ENCODE peak calls at places on chromosomes 13 and 19, in four cellular contexts. One of them, this sample, is unnamed.

GRCh38 chr19:18814063-18814462 is 17.7 kb upstream of the UPF1 start:
- DNase-seq in IMR-90: no peak
- DNase-seq in cardiac muscle cell: peak; percentile 69
- DNase-seq in pancreas: no peak
- DNase-seq in this sample: no peak

GRCh38 chr13:50156140-50156539 is 140.9 kb downstream of the KCNRG start:
- DNase-seq in pancreas: no peak
- DNase-seq in IMR-90: peak; percentile 78
- DNase-seq in cardiac muscle cell: peak; percentile 65
- DNase-seq in this sample: no peak

GRCh38 chr13:44989941-44990340 is 603 bp downstream of the GPALPP1 start:
- DNase-seq in pancreas: no peak
- DNase-seq in IMR-90: no peak
- DNase-seq in cardiac muscle cell: peak; percentile 5
- DNase-seq in this sample: no peak

GRCh38 chr13:27148900-27149299 is 22.7 kb downstream of the USP12 start:
- DNase-seq in cardiac muscle cell: no peak
- DNase-seq in IMR-90: no peak
- DNase-seq in pancreas: no peak
- DNase-seq in this sample: no peak

GRCh38 chr13:102774210-102774560 is 599 bp upstream of the TEX30 start:
- DNase-seq in cardiac muscle cell: no peak
- DNase-seq in IMR-90: no peak
- DNase-seq in pancreas: peak; percentile 29
- DNase-seq in this sample: no peak

GRCh38 chr13:27487776-27488175 is 37.4 kb upstream of the MTIF3 start:
- DNase-seq in pancreas: no peak
- DNase-seq in cardiac muscle cell: peak; percentile 23
- DNase-seq in IMR-90: no peak
- DNase-seq in this sample: no peak

GRCh38 chr19:19619849-19620210 is 1.3 kb upstream of the PBX4 start:
- DNase-seq in IMR-90: no peak
- DNase-seq in pancreas: no peak
- DNase-seq in cardiac muscle cell: no peak
- DNase-seq in this sample: no peak

GRCh38 chr19:42066075-42066754 is 3.8 kb downstream of the GRIK5 start:
- DNase-seq in cardiac muscle cell: peak; percentile 24
- DNase-seq in IMR-90: peak; percentile 19
- DNase-seq in pancreas: no peak
- DNase-seq in this sample: peak; percentile 36

GRCh38 chr13:94054159-94054558 is 425.3 kb downstream of the DCT start:
- DNase-seq in pancreas: no peak
- DNase-seq in cardiac muscle cell: no peak
- DNase-seq in IMR-90: no peak
- DNase-seq in this sample: no peak

GRCh38 chr19:3366761-3367571 is 583 bp downstream of the NFIC start:
- DNase-seq in pancreas: peak; percentile 83
- DNase-seq in IMR-90: no peak
- DNase-seq in cardiac muscle cell: peak; percentile 52
- DNase-seq in this sample: peak; percentile 74

GRCh38 chr19:41426116-41426841 is 895 bp downstream of the B3GNT8 start:
- DNase-seq in IMR-90: no peak
- DNase-seq in cardiac muscle cell: no peak
- DNase-seq in pancreas: no peak
- DNase-seq in this sample: no peak

GRCh38 chr19:30664358-30665058 is 292.3 kb downstream of the ZNF536 start:
- DNase-seq in IMR-90: peak; percentile 4
- DNase-seq in cardiac muscle cell: peak; percentile 8
- DNase-seq in pancreas: peak; percentile 86
- DNase-seq in this sample: peak; percentile 60

GRCh38 chr13:25406377-25406776 is 34.6 kb downstream of the ATP8A2 start:
- DNase-seq in cardiac muscle cell: no peak
- DNase-seq in IMR-90: no peak
- DNase-seq in pancreas: no peak
- DNase-seq in this sample: peak; percentile 16
- TF ChIP-seq CTCF in cardiac muscle cell: no peak
- TF ChIP-seq CTCF in IMR-90: no peak
- TF ChIP-seq CTCF in pancreas: no peak
- TF ChIP-seq CTCF in this sample: peak; percentile 45

GRCh38 chr13:73304442-73304841 is 245.6 kb downstream of the KLF5 start:
- DNase-seq in IMR-90: no peak
- DNase-seq in cardiac muscle cell: no peak
- DNase-seq in pancreas: no peak
- DNase-seq in this sample: no peak

GRCh38 chr13:73310366-73310765 is 251.6 kb downstream of the KLF5 start:
- DNase-seq in cardiac muscle cell: no peak
- DNase-seq in pancreas: no peak
- DNase-seq in IMR-90: no peak
- DNase-seq in this sample: no peak

GRCh38 chr13:73303858-73304257 is 245.1 kb downstream of the KLF5 start:
- DNase-seq in pancreas: no peak
- DNase-seq in IMR-90: peak; percentile 75
- DNase-seq in cardiac muscle cell: no peak
- DNase-seq in this sample: no peak

GRCh38 chr13:73306688-73307087 is 247.9 kb downstream of the KLF5 start:
- DNase-seq in pancreas: no peak
- DNase-seq in IMR-90: no peak
- DNase-seq in cardiac muscle cell: no peak
- DNase-seq in this sample: no peak

GRCh38 chr13:73307481-73307880 is 248.7 kb downstream of the KLF5 start:
- DNase-seq in cardiac muscle cell: no peak
- DNase-seq in pancreas: no peak
- DNase-seq in IMR-90: peak; percentile 59
- DNase-seq in this sample: no peak
- H3K27ac ChIP-seq in cardiac muscle cell: no peak overlapping the region
- H3K27ac ChIP-seq in pancreas: no peak overlapping the region
- H3K27ac ChIP-seq in IMR-90: no peak overlapping the region
- H3K27ac ChIP-seq in this sample: no peak overlapping the region

GRCh38 chr13:76016799-76017198 is 380.7 kb downstream of the LMO7 start:
- DNase-seq in pancreas: no peak
- DNase-seq in IMR-90: peak; percentile 23
- DNase-seq in cardiac muscle cell: peak; percentile 40
- DNase-seq in this sample: peak; percentile 48

GRCh38 chr13:76023644-76024043 is 387.5 kb downstream of the LMO7 start:
- DNase-seq in cardiac muscle cell: no peak
- DNase-seq in pancreas: no peak
- DNase-seq in IMR-90: peak; percentile 48
- DNase-seq in this sample: no peak

GRCh38 chr13:76020421-76020955 is 384.4 kb downstream of the LMO7 start:
- DNase-seq in cardiac muscle cell: no peak
- DNase-seq in pancreas: no peak
- DNase-seq in IMR-90: no peak
- DNase-seq in this sample: no peak

GRCh38 chr13:76017861-76018556 is 381.9 kb downstream of the LMO7 start:
- DNase-seq in cardiac muscle cell: no peak
- DNase-seq in pancreas: no peak
- DNase-seq in IMR-90: no peak
- DNase-seq in this sample: no peak

GRCh38 chr13:76019421-76020044 is 383.4 kb downstream of the LMO7 start:
- DNase-seq in cardiac muscle cell: no peak
- DNase-seq in pancreas: no peak
- DNase-seq in IMR-90: no peak
- DNase-seq in this sample: peak; percentile 61
- TF ChIP-seq CTCF in cardiac muscle cell: no peak
- TF ChIP-seq CTCF in pancreas: no peak
- TF ChIP-seq CTCF in IMR-90: no peak
- TF ChIP-seq CTCF in this sample: peak; percentile 76

GRCh38 chr13:46178821-46179220 is 3.2 kb downstream of the LCP1 start:
- DNase-seq in cardiac muscle cell: no peak
- DNase-seq in pancreas: no peak
- DNase-seq in IMR-90: no peak
- DNase-seq in this sample: no peak

GRCh38 chr13:46181799-46182490 is at the start of gene LCP1:
- DNase-seq in cardiac muscle cell: no peak
- DNase-seq in pancreas: no peak
- DNase-seq in IMR-90: no peak
- DNase-seq in this sample: no peak

GRCh38 chr13:46179576-46180368 is 2.2 kb downstream of the LCP1 start:
- DNase-seq in cardiac muscle cell: no peak
- DNase-seq in pancreas: no peak
- DNase-seq in IMR-90: no peak
- DNase-seq in this sample: no peak

GRCh38 chr13:46182491-46182877 is 507 bp upstream of the LCP1 start:
- DNase-seq in cardiac muscle cell: no peak
- DNase-seq in IMR-90: no peak
- DNase-seq in pancreas: no peak
- DNase-seq in this sample: no peak

GRCh38 chr13:46180393-46180792 is 1.6 kb downstream of the LCP1 start:
- DNase-seq in pancreas: no peak
- DNase-seq in cardiac muscle cell: no peak
- DNase-seq in IMR-90: no peak
- DNase-seq in this sample: no peak
- H3K27ac ChIP-seq in pancreas: peak overlapping the region; percentile 2
- H3K27ac ChIP-seq in cardiac muscle cell: no peak overlapping the region
- H3K27ac ChIP-seq in IMR-90: no peak overlapping the region
- H3K27ac ChIP-seq in this sample: no peak overlapping the region

GRCh38 chr19:48713041-48713863 is 6.3 kb downstream of the MAMSTR start:
- DNase-seq in IMR-90: peak; percentile 31
- DNase-seq in pancreas: no peak
- DNase-seq in cardiac muscle cell: no peak
- DNase-seq in this sample: no peak
- TF ChIP-seq CTCF in IMR-90: peak; percentile 30
- TF ChIP-seq CTCF in pancreas: no peak
- TF ChIP-seq CTCF in cardiac muscle cell: peak; percentile 38
- TF ChIP-seq CTCF in this sample: no peak

GRCh38 chr19:2342656-2343288 is 14.3 kb downstream of the SPPL2B start:
- DNase-seq in pancreas: peak; percentile 23
- DNase-seq in IMR-90: no peak
- DNase-seq in cardiac muscle cell: no peak
- DNase-seq in this sample: no peak
- H3K27ac ChIP-seq in pancreas: no peak overlapping the region
- H3K27ac ChIP-seq in IMR-90: no peak overlapping the region
- H3K27ac ChIP-seq in cardiac muscle cell: no peak overlapping the region
- H3K27ac ChIP-seq in this sample: no peak overlapping the region